ENCODE peak calls at places on chromosome 15, in seven cellular contexts. J is A549, W is breast epithelium, P is heart left ventricle, G is AG04450, F is mesendoderm, A is dorsolateral prefrontal cortex. R is an unnamed sample.

GRCh38 chr15:29183071-29183831 is 86.4 kb downstream of the NSMCE3 start:
- DNase-seq in A (no peak), W (no peak), F (no peak), J (no peak), G (no peak), P (no peak), R (no peak)

GRCh38 chr15:47548189-47548588 is 169.1 kb upstream of the SEMA6D start:
- DNase-seq in A (no peak), G (no peak), W (no peak), P (no peak), J (no peak), F (no peak), R (no peak)

GRCh38 chr15:24039683-24040082 is 352.6 kb upstream of the NDN start:
- DNase-seq in G (no peak), P (no peak), J (no peak), A (no peak), F (peak), W (no peak), R (no peak)

GRCh38 chr15:63370764-63371163 is 10.9 kb downstream of the CA12 start:
- DNase-seq in J (no peak), W (no peak), P (no peak), F (no peak), A (no peak), G (no peak), R (no peak)

GRCh38 chr15:80070840-80071239 is 11.4 kb downstream of the ZFAND6 start:
- DNase-seq in W (no peak), G (no peak), J (no peak), P (no peak), A (no peak), F (no peak), R (no peak)

GRCh38 chr15:91142097-91142744 is 42.2 kb downstream of the SV2B start:
- DNase-seq in G (no peak), W (no peak), F (peak), A (no peak), P (no peak), J (peak), R (no peak)

GRCh38 chr15:68719676-68720075 is 101.0 kb downstream of the ANP32A start:
- DNase-seq in W (no peak), A (peak), F (no peak), P (no peak), J (no peak), G (no peak), R (no peak)

GRCh38 chr15:74614744-74615312 is 808 bp upstream of the CLK3 start:
- DNase-seq in A (peak), F (peak), P (peak), G (no peak), W (peak), J (no peak), R (peak)

GRCh38 chr15:41465822-41466421 is 27.8 kb upstream of the ITPKA start:
- DNase-seq in G (peak), W (no peak), F (peak), J (peak), P (no peak), A (no peak), R (no peak)

GRCh38 chr15:32979710-32980109 is 214.8 kb downstream of the FMN1 start:
- DNase-seq in G (peak), J (no peak), A (no peak), W (no peak), P (no peak), F (no peak), R (no peak)

GRCh38 chr15:93073465-93073952 is 15.5 kb downstream of the RGMA start:
- DNase-seq in W (no peak), F (peak), J (no peak), P (no peak), A (no peak), G (no peak), R (no peak)

GRCh38 chr15:44541282-44541958 is 4.5 kb downstream of the EIF3J start:
- DNase-seq in A (no peak), P (no peak), G (peak), F (no peak), J (no peak), W (no peak), R (no peak)

GRCh38 chr15:90213123-90213817 is 12.1 kb downstream of the SEMA4B start:
- DNase-seq in J (no peak), A (no peak), G (no peak), W (no peak), P (peak), F (peak), R (no peak)

GRCh38 chr15:77034620-77035467 is 36.1 kb downstream of the TSPAN3 start:
- DNase-seq in F (no peak), G (no peak), A (peak), P (peak), J (no peak), W (no peak), R (no peak)

GRCh38 chr15:68447976-68448755 is 16.2 kb upstream of the ITGA11 start:
- DNase-seq in P (no peak), W (no peak), J (no peak), F (no peak), G (no peak), A (no peak), R (no peak)

GRCh38 chr15:58139631-58140522 is 1.7 kb downstream of the AQP9 start:
- DNase-seq in G (no peak), A (no peak), P (no peak), F (no peak), W (no peak), J (no peak), R (no peak)

GRCh38 chr15:72835289-72835890 is 51.8 kb upstream of the ADPGK start:
- DNase-seq in W (no peak), J (no peak), F (peak), G (no peak), A (no peak), P (no peak), R (no peak)

GRCh38 chr15:70569139-70569717 is 194.1 kb downstream of the UACA start:
- DNase-seq in J (peak), G (peak), F (peak), P (no peak), W (peak), A (no peak), R (no peak)

GRCh38 chr15:41546846-41547786 is 3.1 kb upstream of the RPAP1 start:
- DNase-seq in F (no peak), A (no peak), W (no peak), G (no peak), J (no peak), P (no peak), R (no peak)

GRCh38 chr15:40259021-40259420 is 20.2 kb downstream of the PAK6 start:
- DNase-seq in A (no peak), F (no peak), G (no peak), W (no peak), P (no peak), J (no peak), R (no peak)

GRCh38 chr15:101641894-101642293 is 10.3 kb downstream of the TM2D3 start:
- DNase-seq in J (no peak), P (no peak), A (no peak), F (no peak), G (no peak), W (no peak), R (no peak)

GRCh38 chr15:40420793-40421192 is 15.2 kb downstream of the IVD start:
- DNase-seq in G (no peak), W (peak), J (no peak), F (no peak), A (no peak), P (peak), R (no peak)

GRCh38 chr15:88954431-88955277 is 41.5 kb upstream of the MFGE8 start:
- DNase-seq in W (no peak), P (peak), G (no peak), A (peak), F (no peak), J (no peak), R (peak)
- H3K4me3 ChIP-seq in W (no peak), P (no peak), G (no peak), A (no peak), F (no peak), J (no peak), R (peak)

GRCh38 chr15:39095218-39095879 is 485.5 kb upstream of the THBS1 start:
- DNase-seq in J (no peak), F (peak), W (no peak), P (no peak), A (no peak), G (no peak), R (no peak)
- H3K4me3 ChIP-seq in J (no peak), F (no peak), W (no peak), P (no peak), A (no peak), G (no peak), R (no peak)

GRCh38 chr15:99983171-99983891 is 250.1 kb upstream of the LYSMD4 start:
- DNase-seq in W (no peak), J (no peak), A (no peak), P (no peak), G (no peak), F (peak), R (no peak)
- H3K4me3 ChIP-seq in W (peak), J (no peak), A (no peak), P (peak), G (no peak), F (no peak), R (no peak)

DNA sequence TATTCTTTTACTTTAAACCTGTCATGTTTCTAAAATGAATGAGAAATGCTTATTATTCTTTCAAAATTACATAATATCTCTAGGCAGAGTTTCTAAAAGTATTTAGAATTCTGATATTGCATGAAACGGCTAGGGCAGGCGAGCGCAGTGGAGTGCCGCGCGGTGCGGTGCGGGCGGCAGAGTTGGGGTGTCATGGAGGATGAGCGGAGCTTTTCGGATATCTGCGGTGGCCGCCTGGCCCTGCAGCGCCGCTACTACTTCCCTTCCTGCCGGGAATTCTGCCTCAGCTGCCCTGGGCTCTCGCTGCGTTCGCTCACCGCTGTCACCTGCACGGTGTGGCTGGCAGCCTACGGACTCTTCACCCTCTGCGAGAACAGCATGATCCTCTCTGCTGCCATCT is 12.6 kb downstream of the BNIP2 start:
- DNase-seq in J (no peak), A (no peak), F (no peak), W (no peak), G (no peak), P (no peak), R (no peak)
- H3K4me3 ChIP-seq in J (no peak), A (no peak), F (no peak), W (no peak), G (no peak), P (no peak), R (no peak)

GRCh38 chr15:31023841-31024240 is 32.4 kb upstream of the MTMR10 start:
- DNase-seq in A (no peak), P (no peak), G (no peak), F (no peak), W (no peak), J (no peak), R (no peak)
- H3K4me3 ChIP-seq in A (no peak), P (no peak), G (no peak), F (no peak), W (no peak), J (no peak), R (no peak)

GRCh38 chr15:60511351-60512157 is 32.6 kb upstream of the ICE2 start:
- DNase-seq in G (no peak), W (no peak), P (no peak), F (no peak), A (no peak), J (no peak), R (no peak)

GRCh38 chr15:60510006-60510405 is 31.1 kb upstream of the ICE2 start:
- DNase-seq in P (no peak), W (no peak), F (no peak), J (no peak), A (no peak), G (no peak), R (no peak)

GRCh38 chr15:60509470-60509869 is 30.5 kb upstream of the ICE2 start:
- DNase-seq in P (no peak), G (no peak), A (no peak), F (no peak), J (no peak), W (no peak), R (no peak)

GRCh38 chr15:60508442-60508841 is 29.5 kb upstream of the ICE2 start:
- DNase-seq in A (no peak), G (no peak), W (no peak), P (no peak), F (no peak), J (no peak), R (no peak)

DNA sequence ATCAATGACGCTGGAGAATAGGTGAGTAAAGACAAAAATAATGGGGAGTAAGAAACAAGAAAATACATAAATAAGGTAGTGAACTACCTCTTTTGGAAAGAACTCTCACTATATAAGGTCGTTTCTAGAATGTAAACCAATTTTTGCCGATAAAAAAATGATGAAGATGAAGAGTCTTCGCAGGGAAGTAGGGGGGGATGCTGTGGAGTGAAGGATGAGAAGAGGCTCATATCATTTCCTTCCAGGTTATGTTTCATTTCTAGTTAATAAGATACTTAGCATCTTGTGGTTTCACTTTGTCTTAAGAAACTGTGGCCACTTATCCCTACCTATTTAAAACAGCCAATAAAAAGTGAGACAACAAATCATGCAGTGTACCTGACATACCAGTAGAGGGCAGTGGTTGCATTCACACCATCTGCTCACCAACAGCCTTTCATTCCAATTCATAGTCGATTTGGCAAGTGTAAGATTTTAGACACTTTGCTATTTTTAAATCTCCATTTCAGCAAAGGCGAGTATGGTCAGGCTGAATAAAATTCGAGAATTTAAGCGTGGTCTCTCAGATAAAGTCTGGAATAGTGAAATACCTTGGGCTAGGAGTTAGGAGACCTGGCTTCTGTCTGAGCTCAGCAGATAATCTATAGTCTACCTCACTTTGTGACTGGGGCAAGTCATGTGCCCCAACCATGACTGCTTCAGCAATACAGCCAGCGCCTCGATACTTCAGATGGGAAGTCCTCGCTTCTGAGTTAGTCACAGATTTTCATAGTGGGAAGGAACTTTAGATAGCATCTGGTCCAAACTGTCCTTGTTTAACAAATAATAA is 28.9 kb upstream of the ICE2 start:
- DNase-seq in A (no peak), F (peak), P (no peak), J (peak), W (peak), G (peak), R (no peak)
- H3K4me3 ChIP-seq in A (no peak), F (no peak), P (no peak), J (no peak), W (no peak), G (no peak), R (peak)

GRCh38 chr15:48868549-48868948 is 9.4 kb upstream of the EID1 start:
- DNase-seq in A (no peak), G (no peak), W (no peak), J (no peak), F (no peak), P (no peak), R (no peak)

GRCh38 chr15:48868018-48868417 is 9.9 kb upstream of the EID1 start:
- DNase-seq in W (no peak), P (no peak), F (no peak), A (no peak), J (no peak), G (no peak), R (no peak)

GRCh38 chr15:48866141-48866563 is 11.8 kb upstream of the EID1 start:
- DNase-seq in J (no peak), W (no peak), A (no peak), F (no peak), P (no peak), G (no peak), R (no peak)

GRCh38 chr15:48862705-48863104 is 15.2 kb upstream of the EID1 start:
- DNase-seq in J (no peak), F (peak), W (no peak), G (no peak), P (no peak), A (no peak), R (no peak)

DNA sequence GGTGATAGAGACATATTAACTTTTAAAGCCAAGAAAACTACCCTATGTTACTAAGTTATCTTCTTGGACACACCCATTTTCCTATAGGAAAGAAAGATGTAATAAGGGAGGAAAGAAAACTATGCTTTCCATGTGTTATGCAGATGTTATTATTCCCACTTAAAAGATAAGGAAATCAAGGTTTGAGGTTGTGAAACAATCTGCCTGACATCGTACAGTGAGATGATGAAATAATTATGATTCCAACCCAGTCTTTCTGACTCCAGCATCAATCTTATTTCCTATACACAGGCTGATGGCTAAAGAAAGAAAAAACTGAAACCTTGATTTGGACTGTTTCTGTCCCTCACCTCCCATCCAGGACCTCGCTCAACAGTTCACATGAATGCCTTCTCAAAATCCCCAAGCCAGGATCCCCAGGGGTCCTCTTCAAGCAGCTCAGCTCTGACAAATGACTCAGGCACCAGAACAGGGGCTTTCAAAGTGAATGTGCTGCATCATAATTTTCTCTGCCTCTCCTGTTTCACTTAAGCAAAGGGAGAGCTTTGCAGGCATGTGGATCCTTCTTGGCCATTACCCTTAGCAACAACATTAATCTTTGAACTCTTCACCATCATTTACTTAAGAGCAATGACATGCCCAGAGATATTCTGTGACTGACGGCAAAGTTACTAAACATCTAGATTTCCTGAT is 12.4 kb upstream of the EID1 start:
- DNase-seq in F (peak), A (no peak), W (no peak), P (peak), J (no peak), G (no peak), R (no peak)
- H3K4me3 ChIP-seq in F (no peak), A (no peak), W (no peak), P (no peak), J (no peak), G (no peak), R (no peak)

GRCh38 chr15:96345560-96346389 is 15.3 kb downstream of the NR2F2 start:
- DNase-seq in G (no peak), J (peak), P (peak), W (no peak), F (peak), A (no peak), R (no peak)
- H3K4me3 ChIP-seq in G (peak), J (peak), P (peak), W (peak), F (no peak), A (peak), R (peak)

GRCh38 chr15:55694652-55695150 is 48.3 kb downstream of the PRTG start:
- DNase-seq in G (peak), P (no peak), W (no peak), J (no peak), A (no peak), F (peak), R (no peak)
- H3K4me3 ChIP-seq in G (no peak), P (no peak), W (no peak), J (no peak), A (no peak), F (no peak), R (no peak)